ENCODE peak calls at places on chromosomes 7 and 10, in four cellular contexts. S is GM12878, F is HepG2, C is A549. Y is an unnamed sample. For H3K4me1, the result is how much of the 10 kb centered on the place peaks cover.

GRCh38 chr10:116540814-116541213 is 4.9 kb upstream of the PNLIP start:
- DNase-seq in C (no peak), S (no peak), F (no peak), Y (no peak)

GRCh38 chr7:154425326-154425725 is 373.1 kb downstream of the DPP6 start:
- DNase-seq in S (no peak), C (no peak), F (no peak), Y (no peak)

GRCh38 chr10:102414749-102415148 is 3.8 kb downstream of the PSD start:
- DNase-seq in S (no peak), C (no peak), F (no peak), Y (no peak)

GRCh38 chr7:44325811-44326241 is 432 bp upstream of the CAMK2B start:
- DNase-seq in F (no peak), S (no peak), C (no peak), Y (peak)

GRCh38 chr10:23493711-23494110 is 54.8 kb downstream of the OTUD1 start:
- DNase-seq in S (no peak), C (no peak), F (no peak), Y (no peak)

GRCh38 chr10:122149607-122150505 is 121.2 kb upstream of the BTBD16 start:
- DNase-seq in C (no peak), F (no peak), S (no peak), Y (peak)

GRCh38 chr10:8047452-8048280 is 6.8 kb upstream of the GATA3 start:
- DNase-seq in C (no peak), F (no peak), S (no peak), Y (peak)

GRCh38 chr7:129169171-129169643 is 19.2 kb upstream of the SMO start:
- DNase-seq in F (no peak), S (no peak), C (no peak), Y (peak)

GRCh38 chr10:69124558-69125121 is 662 bp downstream of the VPS26A start:
- DNase-seq in C (peak), S (no peak), F (peak), Y (peak)

GRCh38 chr7:121618182-121618581 is 222.1 kb upstream of the FAM3C start:
- DNase-seq in F (no peak), C (no peak), S (no peak), Y (no peak)
- TF ChIP-seq JUNB in F (no peak), C (no peak), S (no peak), Y (no peak)

GRCh38 chr7:50317697-50318640 is 13.5 kb downstream of the IKZF1 start:
- DNase-seq in C (no peak), F (no peak), S (no peak), Y (no peak)

GRCh38 chr7:50314778-50315177 is 10.3 kb downstream of the IKZF1 start:
- DNase-seq in C (no peak), S (no peak), F (no peak), Y (peak)

GRCh38 chr7:50317221-50317678 is 12.7 kb downstream of the IKZF1 start:
- DNase-seq in C (no peak), F (no peak), S (no peak), Y (no peak)

GRCh38 chr7:50315193-50315592 is 10.7 kb downstream of the IKZF1 start:
- DNase-seq in S (no peak), F (no peak), C (no peak), Y (no peak)

GRCh38 chr7:50315739-50316671 is 11.5 kb downstream of the IKZF1 start:
- DNase-seq in C (no peak), S (no peak), F (no peak), Y (no peak)
- H3K4me1 ChIP-seq in C (under half), S (under half), F (under half), Y (under half)

DNA sequence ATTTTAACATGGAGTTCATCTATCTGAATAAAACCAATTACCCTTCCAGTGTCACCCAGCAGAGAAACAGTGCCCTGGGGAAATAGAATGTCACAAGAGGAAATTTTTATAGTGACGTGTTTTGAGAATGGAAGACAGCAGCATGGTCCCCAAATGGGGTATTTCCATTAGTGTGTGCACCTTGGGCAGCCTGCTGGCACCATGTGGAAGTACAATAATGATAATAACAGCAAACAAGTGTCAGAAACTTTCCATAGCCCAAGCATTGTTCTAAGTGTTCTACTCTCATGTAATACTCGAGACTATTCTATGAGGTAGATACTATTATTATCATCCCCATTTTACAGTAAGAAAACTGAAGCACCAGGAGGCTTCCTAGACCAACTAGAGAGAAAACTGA is 2.2 kb upstream of the PDE1C start:
- DNase-seq in C (no peak), F (no peak), S (no peak), Y (no peak)
- TF ChIP-seq CTCF in C (peak), F (no peak), S (no peak), Y (peak)

DNA sequence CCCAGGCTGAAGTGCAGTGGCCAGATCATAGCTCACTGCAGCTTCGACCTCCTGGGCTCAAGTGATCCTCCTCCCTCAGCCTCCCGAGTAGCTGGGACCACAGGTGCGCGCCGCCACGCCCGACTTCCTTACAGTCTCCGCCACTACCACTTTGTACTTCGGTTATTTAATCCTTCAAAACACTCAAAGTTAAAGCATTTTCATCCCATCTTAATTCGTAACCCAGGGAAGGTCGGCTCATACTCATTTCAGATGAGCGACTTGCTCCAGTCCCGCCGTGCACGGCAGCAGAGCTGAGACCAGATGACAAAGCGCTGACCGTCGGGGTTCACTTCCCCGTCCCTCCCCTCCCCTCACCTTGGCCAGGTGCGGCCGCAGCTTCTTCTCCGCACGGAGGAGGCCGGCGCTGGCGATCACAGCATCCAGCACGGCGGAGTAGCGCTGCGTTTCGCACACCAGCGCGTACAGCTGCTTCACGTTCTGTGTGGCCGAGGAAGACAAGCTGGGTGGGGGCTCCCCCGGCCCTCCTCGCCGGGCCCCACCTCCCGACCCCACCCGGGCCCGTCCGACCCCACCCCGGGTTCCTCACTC is 457 bp downstream of the NSUN5 start:
- DNase-seq in S (no peak), C (no peak), F (no peak), Y (peak)
- TF ChIP-seq JUNB in S (no peak), C (no peak), F (no peak), Y (no peak)

GRCh38 chr10:79153753-79154152 is 85.0 kb downstream of the ZMIZ1 start:
- DNase-seq in F (no peak), C (no peak), S (no peak), Y (no peak)
- H3K4me1 ChIP-seq in F (half or more), C (half or more), S (under half), Y (under half)

Y was measured in GM23338.